ENCODE peak calls at places on chromosome 17, in eight cellular contexts. I is putamen; C is activated T-helper 9 cell treated with anti-CD3 and anti-CD28 coated beads, Interleukin-2, amount 50 U/mL, for 16 hours; F is G401; W is COR-L47; Z is hippocampal formation; R is HT1080; B is tibial nerve. E is an unnamed sample.

GRCh38 chr17:15348030-15348429 is 6.6 kb upstream of the TEKT3 start:
- DNase-seq in F (no peak), W (no peak), R (no peak), C (no peak), I (no peak), B (no peak), Z (no peak), E (no peak)

GRCh38 chr17:67095803-67096202 is 51.4 kb downstream of the CACNG1 start:
- DNase-seq in I (no peak), R (peak), B (no peak), W (no peak), C (no peak), F (no peak), Z (no peak), E (no peak)

GRCh38 chr17:82807101-82807500 is 32.7 kb downstream of the ZNF750 start:
- DNase-seq in F (no peak), Z (no peak), R (no peak), I (no peak), W (no peak), B (no peak), C (no peak), E (no peak)

GRCh38 chr17:29588561-29589411 is 662 bp downstream of the GIT1 start:
- DNase-seq in I (no peak), W (peak), R (no peak), F (peak), B (no peak), Z (peak), C (peak), E (peak)

GRCh38 chr17:45573915-45574314 is 83.4 kb upstream of the PLEKHM1 start:
- DNase-seq in F (peak), B (no peak), I (no peak), R (no peak), W (no peak), C (no peak), Z (no peak), E (no peak)

GRCh38 chr17:17741346-17742023 is 60.2 kb downstream of the RAI1 start:
- DNase-seq in Z (peak), F (peak), W (no peak), I (peak), C (no peak), R (no peak), B (peak), E (no peak)

GRCh38 chr17:72456026-72456569 is 335.3 kb downstream of the SOX9 start:
- DNase-seq in B (no peak), F (no peak), Z (no peak), I (no peak), W (no peak), R (peak), C (no peak), E (no peak)

GRCh38 chr17:17681744-17682292 is 560 bp downstream of the RAI1 start:
- DNase-seq in B (no peak), W (no peak), Z (no peak), C (no peak), I (no peak), F (no peak), R (no peak), E (peak)

GRCh38 chr17:78715000-78715771 is 66.9 kb downstream of the CYTH1 start:
- DNase-seq in F (peak), C (no peak), R (no peak), B (no peak), I (no peak), W (no peak), Z (no peak), E (no peak)

GRCh38 chr17:46853896-46854444 is 2.6 kb downstream of the WNT9B start:
- DNase-seq in W (no peak), C (no peak), I (peak), F (no peak), Z (no peak), R (no peak), B (no peak), E (no peak)

GRCh38 chr17:34177642-34178041 is 77.4 kb upstream of the CCL2 start:
- DNase-seq in R (peak), B (no peak), W (no peak), I (no peak), C (no peak), F (no peak), Z (no peak), E (no peak)

GRCh38 chr17:30939059-30939689 is 17.4 kb downstream of the ADAP2 start:
- DNase-seq in R (no peak), C (no peak), I (no peak), W (no peak), F (no peak), Z (no peak), B (no peak), E (no peak)

GRCh38 chr17:14622622-14623101 is 321.8 kb downstream of the HS3ST3B1 start:
- DNase-seq in C (no peak), I (no peak), R (no peak), W (no peak), F (no peak), B (no peak), Z (no peak), E (no peak)

GRCh38 chr17:45395569-45396415 is 36.9 kb downstream of the ARHGAP27 start:
- DNase-seq in F (no peak), C (no peak), B (no peak), Z (no peak), R (no peak), I (no peak), W (no peak), E (no peak)

GRCh38 chr17:63823659-63824331 is 3.4 kb upstream of the PSMC5 start:
- DNase-seq in F (no peak), C (no peak), R (no peak), B (no peak), W (no peak), I (no peak), Z (no peak), E (no peak)

GRCh38 chr17:882827-883585 is 96.6 kb downstream of the NXN start:
- DNase-seq in B (peak), W (no peak), I (no peak), F (no peak), Z (no peak), R (no peak), C (no peak), E (no peak)

GRCh38 chr17:77442976-77443742 is 302.4 kb downstream of the SEC14L1 start:
- DNase-seq in I (no peak), F (no peak), Z (no peak), C (no peak), W (no peak), B (no peak), R (no peak), E (no peak)

GRCh38 chr17:42179911-42180410 is 981 bp downstream of the KCNH4 start:
- DNase-seq in F (no peak), Z (no peak), C (no peak), I (no peak), W (peak), B (no peak), R (peak), E (no peak)

GRCh38 chr17:19022747-19023146 is 18.2 kb upstream of the FAM83G start:
- DNase-seq in B (no peak), W (no peak), C (no peak), R (no peak), Z (no peak), I (no peak), F (no peak), E (no peak)

GRCh38 chr17:12730931-12731521 is 58.3 kb upstream of the ARHGAP44 start:
- DNase-seq in F (peak), Z (no peak), C (no peak), I (no peak), B (peak), W (no peak), R (no peak), E (no peak)

GRCh38 chr17:57988301-57989010 is 402 bp upstream of the VEZF1 start:
- DNase-seq in Z (peak), B (peak), I (peak), W (peak), R (peak), F (peak), C (peak), E (no peak)

GRCh38 chr17:49552070-49552751 is 23.5 kb upstream of the NXPH3 start:
- DNase-seq in B (no peak), Z (no peak), I (no peak), C (no peak), F (no peak), R (peak), W (no peak), E (no peak)

GRCh38 chr17:8140058-8140412 is 12.2 kb downstream of the PER1 start:
- DNase-seq in Z (no peak), I (no peak), B (no peak), C (no peak), F (no peak), R (no peak), W (no peak), E (no peak)

GRCh38 chr17:31171711-31172110 is 76.9 kb downstream of the NF1 start:
- DNase-seq in R (no peak), I (no peak), B (no peak), Z (no peak), F (no peak), W (no peak), C (no peak), E (no peak)

GRCh38 chr17:66191607-66192377 is at the start of gene CEP112:
- DNase-seq in R (peak), I (peak), F (peak), B (peak), Z (peak), C (peak), W (peak), E (peak)

GRCh38 chr17:52986056-52986662 is 827.6 kb upstream of the CA10 start:
- DNase-seq in I (no peak), B (no peak), W (no peak), F (no peak), Z (no peak), C (no peak), R (no peak), E (no peak)

GRCh38 chr17:71071837-71072236 is 902.5 kb downstream of the KCNJ2 start:
- DNase-seq in Z (no peak), I (no peak), B (no peak), F (no peak), W (no peak), R (peak), C (no peak), E (no peak)

E was measured in stimulated activated CD4-positive, alpha-beta T cell treated with anti-CD3 and anti-CD28 coated beads, Interleukin-12 subunit alpha, Interleukin-12 subunit beta, amount 100 ng/mL, for 4 hours.